ENCODE peak calls at places on chromosome 13, in five cellular contexts. D is ovary, L is lower leg skin, Y is A549, Z is body of pancreas. P is an unnamed sample.

GRCh38 chr13:46176756-46177155 is 5.2 kb downstream of the LCP1 start:
- DNase-seq in L (no peak), Y (no peak), D (no peak), Z (peak; percentile 41), P (peak; percentile 39)

GRCh38 chr13:67557642-67558241 is 327.6 kb upstream of the PCDH9 start:
- DNase-seq in Y (no peak), D (no peak), L (no peak), Z (no peak), P (peak; percentile 1)

GRCh38 chr13:66887088-66887487 is 343.0 kb downstream of the PCDH9 start:
- DNase-seq in D (no peak), Z (no peak), L (no peak), Y (no peak), P (no peak)

GRCh38 chr13:102779426-102780159 is 6.0 kb upstream of the TEX30 start:
- DNase-seq in Z (no peak), L (no peak), D (no peak), Y (no peak), P (no peak)

GRCh38 chr13:91647361-91647970 is 249.0 kb downstream of the GPC5 start:
- DNase-seq in L (no peak), Y (peak; percentile 27), Z (no peak), D (no peak), P (no peak)

GRCh38 chr13:23883255-23883654 is 5.9 kb downstream of the MIPEP start:
- DNase-seq in L (no peak), Z (no peak), D (no peak), Y (no peak), P (no peak)

GRCh38 chr13:46388846-46389245 is 1.8 kb upstream of the RUBCNL start:
- DNase-seq in Z (no peak), L (no peak), D (no peak), Y (no peak), P (no peak)

GRCh38 chr13:44045179-44045562 is 165.5 kb downstream of the LACC1 start:
- DNase-seq in Y (peak; percentile 17), L (no peak), Z (peak; percentile 14), D (no peak), P (no peak)

GRCh38 chr13:52695856-52696255 is 43.2 kb downstream of the SUGT1 start:
- DNase-seq in L (no peak), D (no peak), Y (no peak), Z (no peak), P (no peak)

GRCh38 chr13:91270031-91270430 is 77.5 kb upstream of the MIR17HG start:
- DNase-seq in L (no peak), Y (no peak), D (no peak), Z (no peak), P (no peak)

GRCh38 chr13:39773833-39774232 is 118.4 kb downstream of the COG6 start:
- DNase-seq in D (no peak), L (no peak), Y (no peak), Z (no peak), P (no peak)

GRCh38 chr13:76157926-76158325 is 521.8 kb downstream of the LMO7 start:
- DNase-seq in D (no peak), Z (no peak), L (no peak), Y (no peak), P (no peak)

GRCh38 chr13:82062772-82063171 is 1721.8 kb upstream of the SPRY2 start:
- DNase-seq in L (no peak), Z (no peak), Y (no peak), D (no peak), P (no peak)

GRCh38 chr13:90430127-90430526 is 917.4 kb upstream of the MIR17HG start:
- DNase-seq in Y (no peak), D (no peak), L (no peak), Z (no peak), P (no peak)

GRCh38 chr13:89465366-89465765 is 1794.2 kb downstream of the SLITRK5 start:
- DNase-seq in L (no peak), Y (no peak), D (no peak), Z (no peak), P (no peak)

GRCh38 chr13:107339209-107339608 is 771.3 kb upstream of the ARGLU1 start:
- DNase-seq in D (no peak), Y (no peak), L (no peak), Z (no peak), P (no peak)

DNA sequence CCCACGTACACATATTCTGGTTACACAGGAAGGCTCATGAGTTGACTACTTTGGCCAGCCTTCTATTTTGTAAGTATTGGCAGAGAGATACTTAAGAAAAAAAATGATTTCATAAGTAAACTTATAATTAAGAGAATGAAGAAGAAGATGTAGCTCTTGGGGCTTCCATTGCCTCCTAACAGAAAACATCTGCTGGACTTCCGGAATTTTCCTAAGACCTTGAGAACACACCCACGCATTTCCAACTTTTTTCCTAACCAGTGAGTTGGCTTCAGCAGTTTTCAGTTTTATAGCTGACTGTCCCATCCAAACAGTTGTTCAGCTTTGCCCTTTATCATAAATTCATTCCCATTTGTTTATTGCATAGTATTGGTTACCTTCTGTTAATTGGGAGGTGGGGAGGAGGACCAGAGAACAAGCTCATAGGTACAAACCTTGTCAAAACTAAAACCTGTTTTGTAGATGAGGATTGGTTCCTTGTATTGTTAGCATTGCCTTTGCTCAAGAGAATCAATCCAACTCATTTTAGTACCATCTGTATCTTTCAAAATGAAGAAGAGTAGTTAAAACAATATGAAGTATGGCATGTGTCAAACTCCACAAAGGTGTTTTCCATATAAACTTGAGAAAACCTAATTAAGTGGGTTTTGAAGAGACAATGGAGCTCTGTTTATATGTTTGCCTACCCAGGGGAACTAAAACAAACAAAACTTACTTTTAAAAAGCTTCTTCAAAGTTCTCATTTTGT is 93.9 kb downstream of the COL4A2 start:
- DNase-seq in L (no peak), D (no peak), Y (no peak), Z (peak; percentile 28), P (no peak)
- TF ChIP-seq POLR2A in L (no peak), D (no peak), Y (no peak), Z (no peak), P (no peak)

GRCh38 chr13:36357692-36358091 is 11.5 kb upstream of the SPART start:
- DNase-seq in L (no peak), Y (no peak), Z (peak; percentile 20), D (peak; percentile 58), P (no peak)

GRCh38 chr13:36354842-36355241 is 8.6 kb upstream of the SPART start:
- DNase-seq in Y (no peak), Z (no peak), L (no peak), D (no peak), P (no peak)

GRCh38 chr13:36357231-36357630 is 11.0 kb upstream of the SPART start:
- DNase-seq in L (no peak), Z (no peak), D (no peak), Y (no peak), P (no peak)

GRCh38 chr13:36355632-36356031 is 9.4 kb upstream of the SPART start:
- DNase-seq in Z (no peak), D (no peak), L (no peak), Y (no peak), P (no peak)

DNA sequence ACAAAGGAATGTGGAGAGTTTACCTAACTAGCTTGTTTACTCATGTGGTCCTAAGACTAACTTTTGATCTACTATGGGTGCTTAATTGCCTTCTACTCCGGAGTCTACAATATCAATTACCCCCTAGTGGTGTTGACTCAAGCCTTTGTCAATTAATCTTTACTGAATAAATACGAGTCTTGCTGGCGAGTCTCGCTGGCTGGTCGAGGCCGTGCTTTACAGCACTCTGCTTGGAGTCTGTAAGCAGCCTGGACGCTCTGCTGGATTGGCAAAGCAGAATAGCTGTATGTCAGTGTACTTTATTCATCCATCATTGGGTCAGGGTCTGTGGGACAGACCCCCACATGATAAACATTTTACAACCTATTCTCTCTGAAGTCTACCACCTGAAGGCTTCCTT is 9.9 kb upstream of the SPART start:
- DNase-seq in Z (no peak), L (no peak), D (no peak), Y (no peak), P (no peak)
- TF ChIP-seq POLR2A in Z (no peak), L (no peak), D (no peak), Y (no peak), P (no peak)

DNA sequence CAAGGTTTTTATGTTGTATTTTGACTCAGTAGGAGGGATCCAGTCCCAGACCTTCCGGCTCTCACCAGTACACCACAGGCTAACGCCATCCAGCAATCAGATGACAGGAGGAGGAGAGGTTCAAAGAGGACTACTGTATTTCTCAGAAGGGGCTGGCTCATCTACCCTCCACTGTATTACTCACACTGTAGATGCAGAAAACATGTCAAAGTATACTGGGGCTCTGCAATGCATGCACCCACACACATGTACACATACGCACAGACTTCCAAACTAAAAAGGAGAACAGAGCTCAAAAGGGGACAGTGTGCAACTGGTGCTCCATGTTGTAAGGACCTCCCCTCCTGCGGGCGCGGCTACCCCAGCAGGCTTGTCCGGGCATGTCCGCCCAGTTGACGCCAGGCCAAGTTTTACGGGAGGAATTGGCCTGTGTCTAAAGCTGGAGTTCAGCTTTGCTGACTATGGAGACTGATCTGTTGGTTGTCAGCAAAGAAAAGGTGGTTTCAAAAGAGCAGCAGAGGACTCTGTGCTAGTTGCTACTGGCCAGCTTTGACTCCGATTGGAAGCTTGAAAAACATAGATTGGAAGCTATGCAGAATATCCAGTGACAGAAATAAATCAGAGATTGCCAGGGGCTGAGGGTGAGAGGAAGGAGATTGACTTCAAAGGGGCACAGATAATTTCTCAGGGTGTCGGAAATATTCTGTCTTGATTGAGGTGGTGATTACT is 314.2 kb downstream of the DLEU7 start:
- DNase-seq in D (peak; percentile 80), Z (peak; percentile 74), Y (peak; percentile 67), L (peak; percentile 95), P (peak; percentile 67)
- TF ChIP-seq POLR2A in D (no peak), Z (no peak), Y (no peak), L (no peak), P (no peak)

GRCh38 chr13:32427852-32428580 is at the start of gene N4BP2L1:
- DNase-seq in Z (peak; percentile 91), D (peak; percentile 86), L (peak; percentile 97), Y (peak; percentile 9), P (peak; percentile 68)
- TF ChIP-seq POLR2A in Z (peak; percentile 83), D (peak; percentile 89), L (no peak), Y (no peak), P (peak; percentile 78)